ENCODE peak calls at places on chromosomes 12 and 14, in five cellular contexts. T is HCT116, G is neural progenitor cell, B is endothelial cell of umbilical vein, Q is GM23248. H is an unnamed sample.

GRCh38 chr12:105355752-105356151 is 25.3 kb downstream of the C12orf75 start:
- DNase-seq in B (no peak), T (peak), G (no peak), Q (peak), H (peak)

GRCh38 chr12:33786532-33786931 is 235.8 kb upstream of the ALG10 start:
- DNase-seq in T (no peak), B (no peak), G (no peak), Q (no peak), H (no peak)

GRCh38 chr12:56333197-56333678 is 562 bp downstream of the PAN2 start:
- DNase-seq in Q (no peak), T (no peak), B (peak), G (no peak), H (no peak)

GRCh38 chr14:35337557-35338255 is 45.5 kb downstream of the PSMA6 start:
- DNase-seq in T (no peak), B (no peak), Q (no peak), G (no peak), H (no peak)

GRCh38 chr12:67829873-67830272 is 159.4 kb upstream of the IFNG-AS1 start:
- DNase-seq in G (no peak), T (no peak), B (no peak), Q (no peak), H (no peak)

GRCh38 chr12:27608890-27609289 is 84.9 kb downstream of the PPFIBP1 start:
- DNase-seq in G (no peak), T (no peak), B (no peak), Q (no peak), H (no peak)

GRCh38 chr12:123801573-123802178 is 39.6 kb downstream of the DNAH10 start:
- DNase-seq in G (no peak), B (peak), Q (peak), T (peak), H (peak)

GRCh38 chr12:3302406-3303041 is 188.5 kb upstream of the PRMT8 start:
- DNase-seq in Q (peak), T (no peak), B (no peak), G (no peak), H (no peak)

GRCh38 chr12:4274960-4275868 is 1.7 kb downstream of the CCND2 start:
- DNase-seq in T (no peak), B (no peak), G (peak), Q (peak), H (no peak)

GRCh38 chr14:91041450-91041849 is 19.0 kb downstream of the RPS6KA5 start:
- DNase-seq in B (no peak), G (no peak), Q (no peak), T (no peak), H (no peak)

GRCh38 chr12:851343-851742 is 98.2 kb downstream of the RAD52 start:
- DNase-seq in B (peak), T (no peak), G (no peak), Q (peak), H (no peak)

GRCh38 chr14:61644185-61644584 is 51.1 kb upstream of the HIF1A start:
- DNase-seq in B (no peak), G (no peak), Q (no peak), T (no peak), H (no peak)

DNA sequence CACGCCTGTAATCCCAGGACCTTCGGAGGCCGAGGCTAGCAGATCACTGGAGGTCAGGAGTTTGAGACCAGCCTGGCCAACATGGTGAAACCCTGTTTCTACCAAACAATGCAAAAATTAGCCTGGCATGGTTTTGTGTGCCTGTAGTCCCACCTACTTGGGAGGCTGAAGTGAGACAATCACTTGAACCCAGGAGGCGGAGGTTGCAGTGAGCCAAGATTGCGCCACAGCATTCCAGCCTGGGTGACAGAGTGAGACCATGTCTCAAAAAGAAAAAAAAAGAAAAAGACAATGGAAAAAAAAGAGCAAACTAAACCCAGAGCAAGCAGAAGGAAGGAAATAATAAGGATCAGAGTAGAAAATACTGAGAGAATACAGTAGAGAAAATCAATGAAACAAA is 5.4 kb downstream of the CHURC1 start:
- DNase-seq in G (no peak), B (no peak), Q (peak), T (no peak), H (no peak)
- H3K4me2 ChIP-seq in G (no peak), B (no peak), Q (peak), T (no peak), H (no peak)

GRCh38 chr12:17301544-17301943 is 695.6 kb upstream of the LMO3 start:
- DNase-seq in B (no peak), T (no peak), G (peak), Q (no peak), H (no peak)
- TF ChIP-seq EZH2 in B (no peak), T (no peak), G (no peak), Q (no peak), H (no peak)

GRCh38 chr12:1993871-1994371 is 10.3 kb downstream of the DCP1B start:
- DNase-seq in Q (peak), G (no peak), B (no peak), T (no peak), H (peak)
- H3K9ac ChIP-seq in Q (peak), G (no peak), B (no peak), T (no peak), H (peak)

GRCh38 chr12:57609091-57609780 is 2.0 kb upstream of the ARHGEF25 start:
- DNase-seq in G (peak), Q (no peak), T (no peak), B (no peak), H (no peak)

GRCh38 chr12:57607958-57608663 is 3.1 kb upstream of the ARHGEF25 start:
- DNase-seq in G (no peak), B (no peak), Q (no peak), T (no peak), H (no peak)

GRCh38 chr12:57610553-57611115 is 601 bp upstream of the ARHGEF25 start:
- DNase-seq in B (no peak), G (peak), Q (peak), T (no peak), H (no peak)

GRCh38 chr12:57611116-57611809 is at the start of gene ARHGEF25:
- DNase-seq in T (no peak), Q (peak), G (peak), B (peak), H (peak)

GRCh38 chr12:57609781-57610552 is 1.3 kb upstream of the ARHGEF25 start:
- DNase-seq in Q (no peak), B (no peak), G (peak), T (no peak), H (no peak)
- H3K4me2 ChIP-seq in Q (peak), B (no peak), G (peak), T (no peak), H (no peak)